ENCODE peak calls at places on chromosomes 16 and 17, in four cellular contexts. F, Q, N and K are unnamed samples.
A peak's percentile ranks its signal among the peaks of the same experiment; 100 is the strongest.

GRCh38 chr17:57935833-57936807 is 19.1 kb downstream of the CUEDC1 start:
- DNase-seq in F (peak; percentile 53), Q (no peak), N (peak; percentile 49), K (peak; percentile 49)

GRCh38 chr16:52128407-52128806 is 418.5 kb downstream of the TOX3 start:
- DNase-seq in F (no peak), Q (no peak), N (no peak), K (no peak)

GRCh38 chr17:40557531-40558299 is 7.6 kb downstream of the CCR7 start:
- DNase-seq in F (no peak), Q (no peak), N (no peak), K (no peak)

GRCh38 chr17:8705427-8705826 is 39.2 kb downstream of the CCDC42 start:
- DNase-seq in F (no peak), Q (no peak), N (no peak), K (no peak)

GRCh38 chr16:48330133-48330846 is 54.9 kb downstream of the SIAH1 start:
- DNase-seq in F (no peak), Q (no peak), N (no peak), K (no peak)

GRCh38 chr16:2702871-2703745 is 16.9 kb downstream of the PRSS27 start:
- DNase-seq in F (no peak), Q (peak; percentile 43), N (no peak), K (no peak)

GRCh38 chr16:17544785-17545184 is 74.0 kb upstream of the XYLT1 start:
- DNase-seq in F (no peak), Q (no peak), N (peak; percentile 55), K (no peak)

GRCh38 chr16:66924527-66925321 is 611 bp downstream of the RRAD start:
- DNase-seq in F (no peak), Q (no peak), N (peak; percentile 61), K (peak; percentile 67)

GRCh38 chr16:30394603-30395154 is 541 bp upstream of the ZNF48 start:
- DNase-seq in F (no peak), Q (no peak), N (no peak), K (no peak)

GRCh38 chr16:2511996-2512919 is 1.5 kb upstream of the ATP6V0C start:
- DNase-seq in F (no peak), Q (no peak), N (no peak), K (no peak)

GRCh38 chr17:67746704-67747571 is 29.2 kb downstream of the NOL11 start:
- DNase-seq in F (no peak), Q (no peak), N (no peak), K (peak; percentile 70)

GRCh38 chr16:79991918-79992317 is 391.4 kb upstream of the MAF start:
- DNase-seq in F (no peak), Q (no peak), N (no peak), K (no peak)

GRCh38 chr16:89489731-89490385 is 503 bp downstream of the ANKRD11 start:
- DNase-seq in F (no peak), Q (no peak), N (no peak), K (no peak)
- H3K4me1 ChIP-seq in F (peaks cover 52% of the 10 kb centered on the region), Q (peaks cover 12% of the 10 kb centered on the region), N (peaks cover 40% of the 10 kb centered on the region), K (peaks cover 42% of the 10 kb centered on the region)

GRCh38 chr16:46787909-46788308 is 39.8 kb upstream of the MYLK3 start:
- DNase-seq in F (no peak), Q (no peak), N (no peak), K (no peak)

GRCh38 chr16:46793841-46794240 is 37.1 kb downstream of the C16orf87 start:
- DNase-seq in F (no peak), Q (no peak), N (no peak), K (no peak)

GRCh38 chr16:46789075-46789474 is 40.9 kb upstream of the MYLK3 start:
- DNase-seq in F (no peak), Q (no peak), N (no peak), K (no peak)

GRCh38 chr16:46790599-46791270 is 40.2 kb downstream of the C16orf87 start:
- DNase-seq in F (no peak), Q (no peak), N (no peak), K (no peak)

DNA sequence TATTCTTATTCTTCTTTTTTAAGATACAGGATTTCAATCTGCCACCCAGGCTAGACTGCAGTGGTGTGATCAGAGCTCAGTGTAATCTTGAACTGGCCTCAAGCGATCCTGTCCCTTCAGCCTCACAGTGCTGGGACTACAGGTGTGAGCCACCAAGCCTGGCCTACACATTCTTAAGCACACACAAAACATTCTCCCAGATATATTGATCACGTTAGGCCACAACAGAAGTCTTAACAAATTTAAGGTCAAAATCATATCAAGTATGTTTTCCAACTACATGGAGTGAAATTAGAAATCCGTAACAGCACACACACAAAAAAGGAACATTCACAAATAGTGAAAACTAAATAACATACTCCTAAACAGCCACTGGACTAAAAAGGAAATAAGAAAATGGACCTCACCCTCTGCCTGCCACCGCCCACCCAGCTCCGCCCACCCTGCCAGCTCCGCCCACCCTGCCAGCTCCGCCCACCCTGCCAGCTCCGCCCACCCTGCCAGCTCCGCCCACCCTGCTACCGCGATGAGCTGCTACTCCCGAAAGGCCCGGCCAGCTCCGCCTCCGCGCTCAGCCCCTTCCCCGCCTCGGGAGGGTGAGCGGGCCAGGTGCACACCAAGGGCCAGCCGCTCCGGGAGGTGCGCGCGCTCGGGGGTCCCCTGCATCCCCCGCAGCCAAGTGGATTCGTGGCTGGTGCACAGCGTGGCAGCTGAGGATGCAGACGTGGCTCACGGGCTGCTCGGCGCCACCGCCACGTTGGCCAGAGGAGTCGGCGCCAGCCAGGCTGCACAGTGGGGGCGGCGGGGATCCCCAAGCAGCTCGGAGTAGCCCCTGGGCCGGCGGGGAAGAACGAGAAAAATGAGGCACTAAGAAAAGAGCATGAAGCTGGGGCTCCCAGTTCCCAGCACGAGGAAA is 41.2 kb downstream of the C16orf87 start:
- DNase-seq in F (peak; percentile 86), Q (peak; percentile 73), N (peak; percentile 79), K (peak; percentile 83)
- TF ChIP-seq POLR2A in F (peak; percentile 65), Q (peak; percentile 27), N (no peak), K (peak; percentile 39)

DNA sequence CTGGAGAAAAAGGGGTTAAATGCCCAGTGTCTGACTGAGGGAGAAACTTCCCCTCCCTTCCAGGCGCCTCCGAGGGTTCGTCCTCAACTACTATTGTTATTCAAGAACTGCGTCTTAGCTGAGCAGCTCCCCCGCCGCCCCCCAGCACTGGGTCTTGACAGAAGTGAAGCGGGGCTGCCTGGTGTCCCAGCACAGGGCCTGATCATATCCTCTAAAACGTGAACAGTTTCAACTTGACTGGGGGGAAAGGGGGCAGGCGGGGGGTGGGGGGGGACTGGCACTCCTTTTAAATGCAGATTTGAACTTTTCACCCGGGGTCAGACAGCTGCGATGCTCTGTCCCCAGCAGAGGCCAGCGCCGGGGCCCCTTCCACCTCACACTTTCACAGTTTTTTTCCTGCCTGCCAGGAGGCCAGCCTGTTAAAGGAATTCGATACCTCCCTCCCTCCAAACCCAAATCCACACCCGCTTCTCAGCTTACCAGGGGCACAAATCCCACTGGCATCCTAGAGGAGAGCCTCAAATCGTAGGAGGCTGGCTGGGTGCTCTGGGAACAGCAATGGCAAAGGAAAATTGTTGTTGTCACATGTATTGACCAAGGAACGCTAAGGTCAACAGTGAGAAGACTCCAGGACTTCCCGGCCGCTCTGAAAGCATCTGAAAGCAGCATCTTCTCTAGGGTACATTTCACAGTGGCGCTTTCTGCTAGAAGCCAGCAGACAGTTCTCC is 14.5 kb downstream of the ZFHX3 start:
- DNase-seq in F (no peak), Q (no peak), N (no peak), K (no peak)
- H3K4me1 ChIP-seq in F (peaks cover 61% of the 10 kb centered on the region), Q (peaks cover 24% of the 10 kb centered on the region), N (no peaks in the 10 kb centered on the region), K (peaks cover 61% of the 10 kb centered on the region)

GRCh38 chr17:41593306-41594095 is 6.8 kb upstream of the KRT14 start:
- DNase-seq in F (no peak), Q (no peak), N (no peak), K (no peak)

GRCh38 chr17:41592601-41593305 is 6.1 kb upstream of the KRT14 start:
- DNase-seq in F (no peak), Q (no peak), N (no peak), K (no peak)

GRCh38 chr17:41594363-41594915 is 7.7 kb upstream of the KRT14 start:
- DNase-seq in F (no peak), Q (no peak), N (no peak), K (no peak)

GRCh38 chr17:41599680-41600079 is 12.9 kb downstream of the KRT16 start:
- DNase-seq in F (no peak), Q (no peak), N (no peak), K (no peak)

DNA sequence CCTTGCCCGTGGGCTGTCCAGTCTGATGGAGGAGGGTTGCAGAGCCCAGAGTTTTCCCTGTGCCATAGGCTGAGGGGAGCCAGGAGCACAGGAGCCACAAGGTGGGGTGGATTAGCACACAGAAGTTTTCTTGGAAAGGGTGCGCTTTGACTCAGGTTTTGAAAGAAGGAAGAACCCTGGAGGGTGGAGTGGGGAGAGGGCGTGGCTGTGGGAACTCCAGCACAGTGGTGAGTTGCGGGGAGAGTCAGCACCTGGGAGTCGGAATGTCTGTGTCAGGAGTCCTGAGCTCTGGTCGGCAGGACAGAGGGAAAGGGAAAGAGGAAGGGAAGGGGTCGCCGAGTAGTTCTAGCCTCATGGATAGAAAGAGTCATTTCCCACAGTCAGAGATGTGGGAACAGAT is 8.9 kb upstream of the KRT14 start:
- DNase-seq in F (no peak), Q (no peak), N (no peak), K (no peak)
- TF ChIP-seq POLR2A in F (no peak), Q (no peak), N (no peak), K (no peak)

DNA sequence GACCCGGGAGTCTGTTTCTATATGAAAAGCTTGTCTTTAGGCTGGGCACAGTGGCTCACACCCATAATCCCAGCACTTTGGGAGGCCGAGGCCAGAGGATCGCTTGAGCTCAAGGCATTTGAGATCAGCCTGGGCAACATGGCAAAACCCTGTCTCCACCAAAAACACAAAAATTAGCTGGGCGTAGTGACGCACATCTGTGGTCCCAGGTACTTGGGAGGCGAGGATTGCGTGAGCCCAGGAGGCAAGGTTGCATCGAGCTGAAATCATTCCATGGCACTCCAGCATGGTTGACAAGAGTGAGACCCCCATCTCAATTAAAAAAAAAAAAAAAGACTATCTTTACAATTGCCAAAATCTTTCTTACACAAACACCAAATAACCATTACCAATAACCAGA is 22.7 kb upstream of the RFFL start:
- DNase-seq in F (no peak), Q (no peak), N (no peak), K (no peak)
- H3K4me1 ChIP-seq in F (peaks cover 38% of the 10 kb centered on the region), Q (no peaks in the 10 kb centered on the region), N (peaks cover 15% of the 10 kb centered on the region), K (peaks cover 14% of the 10 kb centered on the region)

GRCh38 chr17:28344011-28344410 is 8.4 kb downstream of the TNFAIP1 start:
- DNase-seq in F (no peak), Q (no peak), N (no peak), K (no peak)
- TF ChIP-seq POLR2A in F (no peak), Q (no peak), N (no peak), K (no peak)

GRCh38 chr17:42136654-42137051 is 14.0 kb downstream of the HSPB9 start:
- DNase-seq in F (no peak), Q (no peak), N (no peak), K (no peak)
- H3K4me1 ChIP-seq in F (peaks cover 78% of the 10 kb centered on the region), Q (peaks cover 26% of the 10 kb centered on the region), N (peaks cover 46% of the 10 kb centered on the region), K (peaks cover 65% of the 10 kb centered on the region)